ENCODE peak calls at places on chromosomes 4 and X, in six cellular contexts. X, P, A, L, F and E are unnamed samples.

GRCh38 chr4:1669850-1670249 is 14.3 kb downstream of the FAM53A start:
- DNase-seq in X (no peak), P (no peak), A (no peak), L (no peak), F (no peak), E (no peak)

GRCh38 chrX:43349363-43349762 is 306.7 kb upstream of the MAOA start:
- DNase-seq in X (peak), P (peak), A (peak), L (no peak), F (peak), E (peak)

GRCh38 chr4:184784628-184785257 is 41.0 kb downstream of the ACSL1 start:
- DNase-seq in X (no peak), P (no peak), A (no peak), L (no peak), F (no peak), E (peak)

GRCh38 chr4:109979932-109980717 is 67.4 kb downstream of the EGF start:
- DNase-seq in X (no peak), P (no peak), A (no peak), L (no peak), F (no peak), E (no peak)

GRCh38 chrX:75086731-75087195 is 69.3 kb downstream of the ABCB7 start:
- DNase-seq in X (no peak), P (no peak), A (no peak), L (no peak), F (no peak), E (no peak)

GRCh38 chr4:189124149-189124758 is 816.4 kb upstream of the FRG1 start:
- DNase-seq in X (no peak), P (peak), A (peak), L (no peak), F (no peak), E (peak)

GRCh38 chr4:91758487-91758886 is 545.3 kb upstream of the GRID2 start:
- DNase-seq in X (no peak), P (no peak), A (no peak), L (no peak), F (no peak), E (no peak)

GRCh38 chr4:153541426-153542096 is 75.4 kb downstream of the TMEM131L start:
- DNase-seq in X (no peak), P (no peak), A (no peak), L (no peak), F (peak), E (no peak)

GRCh38 chrX:56268888-56269287 is 36.7 kb downstream of the KLF8 start:
- DNase-seq in X (peak), P (no peak), A (no peak), L (no peak), F (peak), E (no peak)

GRCh38 chr4:181281451-181281850 is 961.8 kb upstream of the TENM3 start:
- DNase-seq in X (no peak), P (peak), A (no peak), L (no peak), F (no peak), E (no peak)

GRCh38 chr4:21819086-21819485 is 129.5 kb downstream of the KCNIP4 start:
- DNase-seq in X (no peak), P (no peak), A (no peak), L (no peak), F (no peak), E (no peak)

GRCh38 chrX:5458300-5458699 is 770.4 kb downstream of the NLGN4X start:
- DNase-seq in X (no peak), P (no peak), A (peak), L (no peak), F (peak), E (no peak)

GRCh38 chr4:38804654-38805295 is at the start of gene TLR1:
- DNase-seq in X (no peak), P (no peak), A (no peak), L (no peak), F (peak), E (no peak)

GRCh38 chr4:88225216-88226107 is 58.9 kb downstream of the PPM1K start:
- DNase-seq in X (no peak), P (no peak), A (no peak), L (no peak), F (no peak), E (no peak)

GRCh38 chr4:8709729-8710360 is 117.3 kb downstream of the CPZ start:
- DNase-seq in X (no peak), P (no peak), A (no peak), L (no peak), F (no peak), E (no peak)

GRCh38 chrX:8783100-8784098 is 17.8 kb downstream of the FAM9A start:
- DNase-seq in X (peak), P (peak), A (peak), L (no peak), F (peak), E (no peak)

GRCh38 chr4:146330392-146330791 is 116.1 kb downstream of the REELD1 start:
- DNase-seq in X (no peak), P (no peak), A (no peak), L (no peak), F (no peak), E (no peak)

GRCh38 chrX:63652086-63652775 is 132.8 kb downstream of the ARHGEF9 start:
- DNase-seq in X (no peak), P (no peak), A (no peak), L (no peak), F (no peak), E (no peak)

GRCh38 chrX:13890806-13891205 is 73.9 kb upstream of the GPM6B start:
- DNase-seq in X (no peak), P (no peak), A (no peak), L (no peak), F (peak), E (no peak)

GRCh38 chr4:78200949-78201348 is 143.8 kb downstream of the FRAS1 start:
- DNase-seq in X (no peak), P (no peak), A (no peak), L (no peak), F (no peak), E (no peak)

GRCh38 chr4:17544831-17545234 is 29.9 kb downstream of the CLRN2 start:
- DNase-seq in X (no peak), P (no peak), A (no peak), L (no peak), F (no peak), E (no peak)

GRCh38 chr4:98605216-98605615 is 53.2 kb downstream of the TSPAN5 start:
- DNase-seq in X (no peak), P (no peak), A (no peak), L (no peak), F (no peak), E (no peak)